ENCODE peak calls at places on chromosomes 3 and 15, in seven cellular contexts. Q, C, V, S, H, N and E are unnamed samples.

GRCh38 chr3:55910543-55910942 is 423.4 kb upstream of the WNT5A start:
- DNase-seq in N (no peak), C (no peak), S (no peak), H (no peak), Q (no peak), V (no peak), E (no peak)

GRCh38 chr3:10164546-10165393 is at the start of gene IRAK2:
- DNase-seq in C (peak), H (peak), V (peak), Q (peak), N (peak), S (peak), E (peak)

GRCh38 chr15:70793694-70794093 is 30.3 kb upstream of the UACA start:
- DNase-seq in S (no peak), C (no peak), Q (no peak), N (no peak), V (no peak), H (no peak), E (no peak)

GRCh38 chr15:39585871-39586301 is 5.0 kb downstream of the THBS1 start:
- DNase-seq in V (no peak), Q (no peak), N (no peak), H (no peak), C (peak), S (no peak), E (no peak)

GRCh38 chr3:48656841-48657281 is 5.8 kb downstream of the CELSR3 start:
- DNase-seq in S (no peak), V (no peak), N (no peak), H (no peak), Q (no peak), C (peak), E (peak)

GRCh38 chr15:20344601-20345400 is 196.8 kb downstream of the GOLGA6L6 start:
- DNase-seq in N (peak), H (no peak), V (no peak), Q (no peak), C (no peak), S (no peak), E (no peak)

GRCh38 chr3:45948409-45948808 is 5.1 kb downstream of the CXCR6 start:
- DNase-seq in V (no peak), C (peak), S (no peak), Q (no peak), H (no peak), N (no peak), E (no peak)

GRCh38 chr3:38039899-38040261 is 872 bp downstream of the DLEC1 start:
- DNase-seq in V (no peak), S (peak), Q (peak), C (peak), H (no peak), N (peak), E (peak)

GRCh38 chr3:13852638-13853009 is 27.2 kb downstream of the WNT7A start:
- DNase-seq in Q (no peak), V (no peak), N (peak), H (no peak), S (no peak), C (peak), E (no peak)